ENCODE peak calls at places on chromosomes 2 and 18, in six cellular contexts. One of them, this sample, is unnamed.

GRCh38 chr18:21805771-21806366 is 65.3 kb downstream of the MIB1 start:
- DNase-seq in NCI-H1694: no peak
- DNase-seq in spleen: no peak
- DNase-seq in activated T-helper 9 cell treated with anti-CD3 and anti-CD28 coated beads, Interleukin-2, amount 50 U/mL, for 16 hours: no peak
- DNase-seq in activated naive CD8-positive, alpha-beta T cell treated with anti-CD3 and anti-CD28 coated beads, Interleukin-2, amount 50 U/mL, for 24 hours: no peak
- DNase-seq in activated CD8-positive, alpha-beta memory T cell treated with anti-CD3 and anti-CD28 coated beads for 24 hours: no peak
- DNase-seq in this sample: no peak

GRCh38 chr18:21184396-21184996 is 57.5 kb upstream of the GREB1L start:
- DNase-seq in NCI-H1694: no peak
- DNase-seq in spleen: no peak
- DNase-seq in activated T-helper 9 cell treated with anti-CD3 and anti-CD28 coated beads, Interleukin-2, amount 50 U/mL, for 16 hours: no peak
- DNase-seq in activated naive CD8-positive, alpha-beta T cell treated with anti-CD3 and anti-CD28 coated beads, Interleukin-2, amount 50 U/mL, for 24 hours: no peak
- DNase-seq in activated CD8-positive, alpha-beta memory T cell treated with anti-CD3 and anti-CD28 coated beads for 24 hours: no peak
- DNase-seq in this sample: no peak

GRCh38 chr2:56571074-56571473 is 387.3 kb downstream of the CCDC85A start:
- DNase-seq in NCI-H1694: no peak
- DNase-seq in spleen: no peak
- DNase-seq in activated T-helper 9 cell treated with anti-CD3 and anti-CD28 coated beads, Interleukin-2, amount 50 U/mL, for 16 hours: no peak
- DNase-seq in activated naive CD8-positive, alpha-beta T cell treated with anti-CD3 and anti-CD28 coated beads, Interleukin-2, amount 50 U/mL, for 24 hours: no peak
- DNase-seq in activated CD8-positive, alpha-beta memory T cell treated with anti-CD3 and anti-CD28 coated beads for 24 hours: no peak
- DNase-seq in this sample: no peak

GRCh38 chr18:78814321-78814720 is 165.3 kb upstream of the SALL3 start:
- DNase-seq in NCI-H1694: no peak
- DNase-seq in spleen: peak
- DNase-seq in activated T-helper 9 cell treated with anti-CD3 and anti-CD28 coated beads, Interleukin-2, amount 50 U/mL, for 16 hours: no peak
- DNase-seq in activated naive CD8-positive, alpha-beta T cell treated with anti-CD3 and anti-CD28 coated beads, Interleukin-2, amount 50 U/mL, for 24 hours: no peak
- DNase-seq in activated CD8-positive, alpha-beta memory T cell treated with anti-CD3 and anti-CD28 coated beads for 24 hours: no peak
- DNase-seq in this sample: no peak

GRCh38 chr18:68394705-68395104 is 320.2 kb downstream of the TMX3 start:
- DNase-seq in NCI-H1694: no peak
- DNase-seq in spleen: no peak
- DNase-seq in activated T-helper 9 cell treated with anti-CD3 and anti-CD28 coated beads, Interleukin-2, amount 50 U/mL, for 16 hours: no peak
- DNase-seq in activated naive CD8-positive, alpha-beta T cell treated with anti-CD3 and anti-CD28 coated beads, Interleukin-2, amount 50 U/mL, for 24 hours: no peak
- DNase-seq in activated CD8-positive, alpha-beta memory T cell treated with anti-CD3 and anti-CD28 coated beads for 24 hours: no peak
- DNase-seq in this sample: no peak

GRCh38 chr18:55290898-55291297 is 297.1 kb downstream of the TCF4 start:
- DNase-seq in NCI-H1694: no peak
- DNase-seq in spleen: no peak
- DNase-seq in activated T-helper 9 cell treated with anti-CD3 and anti-CD28 coated beads, Interleukin-2, amount 50 U/mL, for 16 hours: no peak
- DNase-seq in activated naive CD8-positive, alpha-beta T cell treated with anti-CD3 and anti-CD28 coated beads, Interleukin-2, amount 50 U/mL, for 24 hours: no peak
- DNase-seq in activated CD8-positive, alpha-beta memory T cell treated with anti-CD3 and anti-CD28 coated beads for 24 hours: no peak
- DNase-seq in this sample: no peak

GRCh38 chr2:150292807-150293206 is 194.7 kb downstream of the RND3 start:
- DNase-seq in NCI-H1694: no peak
- DNase-seq in spleen: no peak
- DNase-seq in activated T-helper 9 cell treated with anti-CD3 and anti-CD28 coated beads, Interleukin-2, amount 50 U/mL, for 16 hours: no peak
- DNase-seq in activated naive CD8-positive, alpha-beta T cell treated with anti-CD3 and anti-CD28 coated beads, Interleukin-2, amount 50 U/mL, for 24 hours: no peak
- DNase-seq in activated CD8-positive, alpha-beta memory T cell treated with anti-CD3 and anti-CD28 coated beads for 24 hours: no peak
- DNase-seq in this sample: no peak

GRCh38 chr2:5121677-5122076 is 570.5 kb upstream of the SOX11 start:
- DNase-seq in NCI-H1694: no peak
- DNase-seq in spleen: no peak
- DNase-seq in activated T-helper 9 cell treated with anti-CD3 and anti-CD28 coated beads, Interleukin-2, amount 50 U/mL, for 16 hours: no peak
- DNase-seq in activated naive CD8-positive, alpha-beta T cell treated with anti-CD3 and anti-CD28 coated beads, Interleukin-2, amount 50 U/mL, for 24 hours: no peak
- DNase-seq in activated CD8-positive, alpha-beta memory T cell treated with anti-CD3 and anti-CD28 coated beads for 24 hours: no peak
- DNase-seq in this sample: no peak

GRCh38 chr2:109352898-109353689 is 224.1 kb downstream of the SH3RF3 start:
- DNase-seq in NCI-H1694: peak
- DNase-seq in spleen: no peak
- DNase-seq in activated T-helper 9 cell treated with anti-CD3 and anti-CD28 coated beads, Interleukin-2, amount 50 U/mL, for 16 hours: no peak
- DNase-seq in activated naive CD8-positive, alpha-beta T cell treated with anti-CD3 and anti-CD28 coated beads, Interleukin-2, amount 50 U/mL, for 24 hours: no peak
- DNase-seq in activated CD8-positive, alpha-beta memory T cell treated with anti-CD3 and anti-CD28 coated beads for 24 hours: peak
- DNase-seq in this sample: no peak

GRCh38 chr2:42504364-42505230 is 10.8 kb upstream of the KCNG3 start:
- DNase-seq in NCI-H1694: no peak
- DNase-seq in spleen: no peak
- DNase-seq in activated T-helper 9 cell treated with anti-CD3 and anti-CD28 coated beads, Interleukin-2, amount 50 U/mL, for 16 hours: no peak
- DNase-seq in activated naive CD8-positive, alpha-beta T cell treated with anti-CD3 and anti-CD28 coated beads, Interleukin-2, amount 50 U/mL, for 24 hours: no peak
- DNase-seq in activated CD8-positive, alpha-beta memory T cell treated with anti-CD3 and anti-CD28 coated beads for 24 hours: no peak
- DNase-seq in this sample: no peak

GRCh38 chr2:143717532-143718168 is 588.4 kb downstream of the ARHGAP15 start:
- DNase-seq in NCI-H1694: no peak
- DNase-seq in spleen: no peak
- DNase-seq in activated T-helper 9 cell treated with anti-CD3 and anti-CD28 coated beads, Interleukin-2, amount 50 U/mL, for 16 hours: no peak
- DNase-seq in activated naive CD8-positive, alpha-beta T cell treated with anti-CD3 and anti-CD28 coated beads, Interleukin-2, amount 50 U/mL, for 24 hours: no peak
- DNase-seq in activated CD8-positive, alpha-beta memory T cell treated with anti-CD3 and anti-CD28 coated beads for 24 hours: no peak
- DNase-seq in this sample: no peak

GRCh38 chr2:156333274-156333950 is 891 bp upstream of the NR4A2 start:
- DNase-seq in NCI-H1694: peak
- DNase-seq in spleen: no peak
- DNase-seq in activated T-helper 9 cell treated with anti-CD3 and anti-CD28 coated beads, Interleukin-2, amount 50 U/mL, for 16 hours: no peak
- DNase-seq in activated naive CD8-positive, alpha-beta T cell treated with anti-CD3 and anti-CD28 coated beads, Interleukin-2, amount 50 U/mL, for 24 hours: no peak
- DNase-seq in activated CD8-positive, alpha-beta memory T cell treated with anti-CD3 and anti-CD28 coated beads for 24 hours: peak
- DNase-seq in this sample: no peak

GRCh38 chr18:38872342-38872741 is 1306.7 kb upstream of the CELF4 start:
- DNase-seq in NCI-H1694: no peak
- DNase-seq in spleen: no peak
- DNase-seq in activated T-helper 9 cell treated with anti-CD3 and anti-CD28 coated beads, Interleukin-2, amount 50 U/mL, for 16 hours: no peak
- DNase-seq in activated naive CD8-positive, alpha-beta T cell treated with anti-CD3 and anti-CD28 coated beads, Interleukin-2, amount 50 U/mL, for 24 hours: no peak
- DNase-seq in activated CD8-positive, alpha-beta memory T cell treated with anti-CD3 and anti-CD28 coated beads for 24 hours: no peak
- DNase-seq in this sample: no peak

GRCh38 chr2:177119099-177119498 is 93.5 kb upstream of the HNRNPA3 start:
- DNase-seq in NCI-H1694: no peak
- DNase-seq in spleen: no peak
- DNase-seq in activated T-helper 9 cell treated with anti-CD3 and anti-CD28 coated beads, Interleukin-2, amount 50 U/mL, for 16 hours: no peak
- DNase-seq in activated naive CD8-positive, alpha-beta T cell treated with anti-CD3 and anti-CD28 coated beads, Interleukin-2, amount 50 U/mL, for 24 hours: no peak
- DNase-seq in activated CD8-positive, alpha-beta memory T cell treated with anti-CD3 and anti-CD28 coated beads for 24 hours: no peak
- DNase-seq in this sample: no peak

GRCh38 chr2:194545978-194546377 is 1111.0 kb upstream of the SLC39A10 start:
- DNase-seq in NCI-H1694: no peak
- DNase-seq in spleen: no peak
- DNase-seq in activated T-helper 9 cell treated with anti-CD3 and anti-CD28 coated beads, Interleukin-2, amount 50 U/mL, for 16 hours: no peak
- DNase-seq in activated naive CD8-positive, alpha-beta T cell treated with anti-CD3 and anti-CD28 coated beads, Interleukin-2, amount 50 U/mL, for 24 hours: no peak
- DNase-seq in activated CD8-positive, alpha-beta memory T cell treated with anti-CD3 and anti-CD28 coated beads for 24 hours: no peak
- DNase-seq in this sample: no peak

This sample was measured in globus pallidus.